ENCODE peak calls at places on chromosomes 2 and 18, in six cellular contexts. T is brain microvascular endothelial cell, A is fibroblast of mammary gland, G is astrocyte of the cerebellum, B is uterus, N is dorsolateral prefrontal cortex. K is an unnamed sample.

GRCh38 chr18:5894613-5895299 is 566 bp downstream of the TMEM200C start:
- DNase-seq in T (no peak), A (no peak), G (no peak), B (no peak), N (no peak), K (no peak)

GRCh38 chr18:55096261-55097026 is 137.2 kb upstream of the CCDC68 start:
- DNase-seq in T (peak; percentile 83), A (peak; percentile 76), G (no peak), B (peak; percentile 34), N (peak; percentile 71), K (peak; percentile 65)

GRCh38 chr2:164150601-164151000 is 414.8 kb upstream of the FIGN start:
- DNase-seq in T (no peak), A (peak; percentile 76), G (no peak), B (no peak), N (no peak), K (peak; percentile 59)

GRCh38 chr2:189674374-189675112 is at the start of gene ANKAR:
- DNase-seq in T (peak; percentile 81), A (peak; percentile 86), G (peak; percentile 58), B (peak; percentile 88), N (peak; percentile 80), K (peak; percentile 62)

GRCh38 chr2:180890781-180891180 is 89.6 kb upstream of the UBE2E3 start:
- DNase-seq in T (no peak), A (peak; percentile 11), G (no peak), B (no peak), N (no peak), K (peak; percentile 18)

GRCh38 chr2:219032051-219032745 is 9.1 kb downstream of the CFAP65 start:
- DNase-seq in T (no peak), A (no peak), G (no peak), B (no peak), N (no peak), K (no peak)

GRCh38 chr2:14616342-14616741 is 16.2 kb upstream of the LRATD1 start:
- DNase-seq in T (no peak), A (no peak), G (peak; percentile 56), B (no peak), N (no peak), K (peak; percentile 23)

GRCh38 chr18:63374520-63374919 is 7.5 kb upstream of the KDSR start:
- DNase-seq in T (no peak), A (no peak), G (no peak), B (no peak), N (no peak), K (no peak)

GRCh38 chr18:59874166-59874565 is 25.6 kb upstream of the PMAIP1 start:
- DNase-seq in T (peak; percentile 92), A (peak; percentile 89), G (peak; percentile 64), B (no peak), N (no peak), K (peak; percentile 62)

GRCh38 chr2:98145070-98145469 is 58.1 kb downstream of the VWA3B start:
- DNase-seq in T (no peak), A (no peak), G (no peak), B (no peak), N (no peak), K (no peak)

GRCh38 chr2:240429341-240429871 is 6.1 kb upstream of the GPC1 start:
- DNase-seq in T (no peak), A (no peak), G (no peak), B (no peak), N (no peak), K (no peak)

GRCh38 chr2:164689020-164689419 is 67.7 kb upstream of the GRB14 start:
- DNase-seq in T (no peak), A (no peak), G (no peak), B (no peak), N (no peak), K (no peak)

GRCh38 chr2:176813526-176814179 is 398.9 kb upstream of the HNRNPA3 start:
- DNase-seq in T (no peak), A (no peak), G (no peak), B (no peak), N (no peak), K (no peak)

GRCh38 chr2:199757466-199757865 is 93.5 kb downstream of the FTCDNL1 start:
- DNase-seq in T (no peak), A (peak; percentile 18), G (no peak), B (no peak), N (peak; percentile 95), K (peak; percentile 30)

GRCh38 chr2:190791347-190791982 is 89.2 kb upstream of the GLS start:
- DNase-seq in T (peak; percentile 51), A (peak; percentile 79), G (peak; percentile 27), B (peak; percentile 63), N (peak; percentile 59), K (peak; percentile 54)

DNA sequence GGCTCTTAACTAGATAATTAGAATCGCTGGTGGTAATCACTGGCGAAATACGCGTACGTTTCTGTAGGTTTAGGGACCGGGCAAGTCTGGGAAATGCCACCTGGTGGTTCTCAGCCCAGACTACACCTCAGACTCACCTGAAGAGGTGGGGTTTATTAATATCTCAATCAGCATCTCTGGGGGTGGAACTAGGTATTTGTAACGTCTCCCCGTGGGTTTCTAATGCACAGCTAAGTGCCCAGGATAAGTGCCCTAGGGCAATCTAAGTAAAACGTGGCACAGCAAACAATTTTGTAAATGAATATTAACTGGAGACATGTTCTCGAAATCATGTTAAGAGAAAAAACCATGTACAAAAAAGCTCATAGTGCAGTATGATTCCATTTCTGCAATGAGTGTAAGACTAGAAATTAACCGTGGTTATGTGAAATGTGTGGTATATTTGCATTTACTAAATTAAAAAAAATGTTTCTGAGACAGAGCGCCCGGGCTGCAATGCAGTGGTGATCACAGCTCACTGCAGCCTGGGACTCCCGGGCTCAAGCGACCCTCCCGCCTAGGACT is 760 bp upstream of the CNOT11 start:
- DNase-seq in T (no peak), A (no peak), G (no peak), B (no peak), N (no peak), K (peak; percentile 76)
- TF ChIP-seq CTCF in T (peak; percentile 37), A (peak; percentile 1), G (peak; percentile 11), B (peak; percentile 7), N (peak; percentile 12), K (peak; percentile 40)

GRCh38 chr18:11982981-11983380 is 1.7 kb downstream of the IMPA2 start:
- DNase-seq in T (no peak), A (no peak), G (no peak), B (no peak), N (no peak), K (no peak)

GRCh38 chr18:11981383-11981632 is at the start of gene IMPA2:
- DNase-seq in T (no peak), A (no peak), G (no peak), B (no peak), N (no peak), K (no peak)

GRCh38 chr18:11981633-11982366 is 493 bp downstream of the IMPA2 start:
- DNase-seq in T (no peak), A (peak; percentile 25), G (no peak), B (peak; percentile 42), N (no peak), K (peak; percentile 38)

GRCh38 chr18:11980148-11980554 is 1.2 kb upstream of the IMPA2 start:
- DNase-seq in T (peak; percentile 43), A (peak; percentile 57), G (no peak), B (no peak), N (no peak), K (peak; percentile 71)

DNA sequence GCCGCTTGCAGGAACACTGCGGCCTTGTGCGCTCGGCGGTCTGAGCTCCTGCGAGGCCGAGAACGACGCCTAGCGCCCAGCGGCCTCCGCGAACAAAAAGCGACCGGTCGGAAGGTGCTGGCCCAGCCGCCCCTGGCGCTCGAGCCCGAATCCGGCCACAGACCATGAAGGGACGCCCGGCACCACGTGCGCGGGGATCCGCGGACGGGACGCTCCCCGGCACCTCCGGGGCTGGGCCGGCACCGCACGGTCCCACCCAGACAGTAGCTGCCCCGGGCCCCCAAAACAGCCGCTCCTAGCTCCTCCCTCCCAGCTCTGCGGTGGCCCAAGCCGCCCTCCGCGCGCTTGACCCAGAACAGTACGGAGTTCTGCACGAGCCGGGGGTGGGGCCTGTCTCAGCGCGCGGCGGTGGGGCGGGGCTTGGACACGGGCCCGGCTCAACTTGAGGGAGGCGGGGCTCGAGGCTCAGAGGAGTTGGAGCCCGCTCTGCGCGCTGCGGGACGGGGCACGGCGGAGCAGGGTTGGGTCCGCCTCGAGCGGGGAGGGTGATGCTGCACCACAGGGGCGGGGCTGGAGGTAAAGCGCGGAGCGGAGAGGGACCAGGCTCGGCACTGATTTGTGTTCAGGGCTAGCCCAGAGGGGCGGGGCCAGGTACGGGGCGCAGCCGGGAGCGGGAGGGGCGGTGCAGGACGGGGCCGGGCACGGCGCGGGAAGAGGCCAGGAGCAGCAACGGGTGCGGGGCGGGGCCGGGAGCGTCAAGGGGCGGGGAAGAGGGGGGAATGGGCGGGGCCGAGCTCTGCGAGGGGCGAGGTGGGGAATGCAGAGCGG is 538 bp upstream of the IMPA2 start:
- DNase-seq in T (peak; percentile 92), A (peak; percentile 97), G (peak; percentile 93), B (peak; percentile 99), N (peak; percentile 72), K (peak; percentile 99)
- TF ChIP-seq CTCF in T (peak; percentile 20), A (no peak), G (no peak), B (peak; percentile 38), N (no peak), K (no peak)

DNA sequence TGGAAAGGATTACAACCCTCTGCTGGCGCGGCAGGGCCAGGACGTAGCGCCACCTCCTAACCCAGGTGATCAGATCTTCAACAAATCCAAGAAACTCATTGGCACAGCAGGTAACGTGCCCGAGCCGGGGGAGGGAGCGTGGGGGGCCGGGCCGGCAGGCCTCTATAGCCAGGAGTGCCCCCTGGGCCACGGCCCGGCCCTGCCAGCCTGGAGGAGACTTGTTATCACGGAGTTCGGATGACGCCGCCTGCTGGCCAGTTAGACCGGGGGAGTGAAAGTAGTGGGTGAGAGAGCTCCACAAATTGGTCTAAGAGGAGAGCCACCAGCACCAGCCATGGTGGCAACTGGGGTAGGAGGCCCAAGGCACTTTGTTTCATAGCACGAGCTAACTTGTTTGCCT is 8.6 kb upstream of the TMEM214 start:
- DNase-seq in T (no peak), A (no peak), G (no peak), B (no peak), N (no peak), K (no peak)
- TF ChIP-seq CTCF in T (peak; percentile 48), A (no peak), G (peak; percentile 17), B (no peak), N (no peak), K (no peak)

GRCh38 chr18:30888344-30888743 is 154.2 kb downstream of the DSC3 start:
- DNase-seq in T (no peak), A (no peak), G (no peak), B (no peak), N (no peak), K (no peak)

GRCh38 chr18:30886998-30887397 is 155.5 kb downstream of the DSC3 start:
- DNase-seq in T (no peak), A (no peak), G (no peak), B (no peak), N (no peak), K (no peak)

GRCh38 chr18:30889582-30890301 is 152.8 kb downstream of the DSC3 start:
- DNase-seq in T (peak; percentile 2), A (no peak), G (peak; percentile 45), B (no peak), N (peak; percentile 41), K (peak; percentile 60)
- TF ChIP-seq CTCF in T (peak; percentile 65), A (no peak), G (peak; percentile 57), B (no peak), N (peak; percentile 62), K (peak; percentile 23)

K was measured in MCF 10A.